ENCODE peak calls at places on chromosome 9, in eight cellular contexts. S is CD4-positive, alpha-beta T cell; W is HCT116; Q is stomach; X is heart left ventricle; F is fibroblast of lung; T is endodermal cell; Y is CD8-positive, alpha-beta memory T cell. O is an unnamed sample. For H3K27me3, the result is how much of the 10 kb centered on the place peaks cover.

GRCh38 chr9:128020692-128021091 is 39.9 kb upstream of the EEIG1 start:
- DNase-seq in T (peak), Y (no peak), F (no peak), S (no peak), Q (no peak), X (no peak), W (no peak), O (no peak)

GRCh38 chr9:68878450-68878849 is 135.5 kb downstream of the PRKACG start:
- DNase-seq in F (no peak), X (no peak), T (no peak), Y (no peak), S (no peak), Q (no peak), W (no peak), O (no peak)

GRCh38 chr9:107875571-107875980 is 386.0 kb upstream of the KLF4 start:
- DNase-seq in T (no peak), X (no peak), Y (no peak), Q (no peak), W (no peak), F (no peak), S (no peak), O (no peak)

GRCh38 chr9:131843989-131844744 is 104.3 kb upstream of the RAPGEF1 start:
- DNase-seq in S (no peak), W (no peak), Q (no peak), Y (no peak), X (no peak), T (no peak), F (no peak), O (no peak)

GRCh38 chr9:92971121-92971520 is 23.8 kb downstream of the FGD3 start:
- DNase-seq in Y (no peak), X (no peak), Q (no peak), T (no peak), W (no peak), F (no peak), S (peak), O (no peak)

GRCh38 chr9:126723807-126724172 is 81.0 kb upstream of the ZBTB43 start:
- DNase-seq in Q (no peak), F (no peak), X (no peak), T (peak), Y (no peak), W (no peak), S (no peak), O (peak)

GRCh38 chr9:130495067-130495466 is 50.3 kb downstream of the ASS1 start:
- DNase-seq in F (no peak), Y (no peak), X (no peak), S (no peak), W (no peak), Q (no peak), T (no peak), O (no peak)

GRCh38 chr9:126523621-126524111 is 90.1 kb upstream of the LMX1B start:
- DNase-seq in Y (no peak), S (no peak), Q (no peak), W (no peak), T (no peak), X (no peak), F (no peak), O (no peak)

GRCh38 chr9:104794070-104794469 is 30.1 kb downstream of the NIPSNAP3B start:
- DNase-seq in F (no peak), T (no peak), S (no peak), X (no peak), Y (no peak), W (no peak), Q (no peak), O (no peak)

GRCh38 chr9:38131729-38132128 is 62.7 kb upstream of the SHB start:
- DNase-seq in S (no peak), X (no peak), Q (no peak), F (no peak), Y (no peak), T (no peak), W (no peak), O (no peak)

GRCh38 chr9:104232781-104233341 is 138.8 kb downstream of the SMC2 start:
- DNase-seq in W (no peak), S (no peak), Y (no peak), Q (no peak), F (no peak), X (no peak), T (no peak), O (no peak)

GRCh38 chr9:110835404-110835803 is 166.8 kb downstream of the MUSK start:
- DNase-seq in F (peak), S (no peak), T (no peak), X (no peak), Y (no peak), Q (no peak), W (peak), O (peak)

GRCh38 chr9:70131296-70131695 is 87.6 kb downstream of the MAMDC2 start:
- DNase-seq in W (no peak), Q (no peak), T (no peak), F (no peak), S (no peak), Y (no peak), X (no peak), O (no peak)

GRCh38 chr9:14173730-14174129 is 140.2 kb downstream of the NFIB start:
- DNase-seq in Y (no peak), Q (peak), X (no peak), W (no peak), S (no peak), F (no peak), T (no peak), O (peak)

GRCh38 chr9:126528111-126528510 is 85.6 kb upstream of the LMX1B start:
- DNase-seq in X (no peak), S (no peak), F (no peak), Q (no peak), W (no peak), T (no peak), Y (no peak), O (no peak)

GRCh38 chr9:115006660-115007059 is 76.3 kb upstream of the TNFSF8 start:
- DNase-seq in X (no peak), F (peak), W (no peak), Q (no peak), T (no peak), S (no peak), Y (no peak), O (no peak)

GRCh38 chr9:78899006-78899405 is 602.1 kb downstream of the PSAT1 start:
- DNase-seq in W (no peak), F (no peak), T (no peak), S (no peak), Q (no peak), Y (no peak), X (no peak), O (no peak)

GRCh38 chr9:132983814-132984201 is 5.3 kb downstream of the GFI1B start:
- DNase-seq in F (no peak), Y (no peak), X (no peak), Q (no peak), S (no peak), W (no peak), T (no peak), O (no peak)
- H3K27me3 ChIP-seq in F (under half), Y (under half), X (half or more), Q (under half), S (half or more), W (under half), T (under half), O (half or more)

GRCh38 chr9:134066923-134067851 is 639 bp downstream of the BRD3 start:
- DNase-seq in Y (peak), F (peak), S (no peak), W (no peak), Q (peak), T (peak), X (no peak), O (peak)

GRCh38 chr9:134065720-134066419 is 2.0 kb downstream of the BRD3 start:
- DNase-seq in W (no peak), X (no peak), Q (peak), T (peak), Y (peak), S (peak), F (peak), O (peak)

GRCh38 chr9:134067904-134068741 is at the start of gene BRD3:
- DNase-seq in Y (peak), T (peak), X (peak), S (peak), F (peak), Q (peak), W (peak), O (peak)

GRCh38 chr9:134064711-134065110 is 3.1 kb downstream of the BRD3 start:
- DNase-seq in T (peak), F (no peak), Y (no peak), S (peak), X (no peak), W (no peak), Q (peak), O (no peak)

DNA sequence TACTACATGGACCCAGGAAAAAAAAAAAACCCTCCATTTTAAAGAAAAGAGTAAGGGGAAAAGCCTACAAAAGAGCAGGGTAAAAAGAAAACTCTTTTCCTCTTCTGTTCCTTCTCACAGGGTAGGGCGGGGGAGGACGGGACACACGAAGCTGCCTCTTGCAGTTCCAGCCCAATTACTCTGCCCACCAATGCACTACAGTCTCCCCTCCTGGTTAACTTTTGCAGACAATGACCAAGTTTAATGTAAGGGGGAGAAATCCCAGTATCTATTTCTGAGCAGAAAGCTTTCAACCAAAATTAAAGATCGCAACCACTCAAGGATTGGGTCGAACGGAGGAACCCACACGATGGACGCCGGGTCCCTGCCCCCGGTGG is 1.3 kb downstream of the BRD3 start:
- DNase-seq in F (peak), T (no peak), Q (peak), X (no peak), Y (no peak), W (no peak), S (no peak), O (peak)
- H3K27ac ChIP-seq in F (peak), T (no peak), Q (peak), X (no peak), Y (peak), W (peak), S (peak), O (peak)

GRCh38 chr9:76846307-76846706 is 59.6 kb downstream of the PRUNE2 start:
- DNase-seq in F (no peak), W (no peak), Y (no peak), X (no peak), Q (no peak), S (no peak), T (no peak), O (no peak)

GRCh38 chr9:76856016-76856415 is 49.9 kb downstream of the PRUNE2 start:
- DNase-seq in Y (no peak), F (no peak), T (no peak), Q (no peak), W (no peak), X (no peak), S (no peak), O (no peak)

DNA sequence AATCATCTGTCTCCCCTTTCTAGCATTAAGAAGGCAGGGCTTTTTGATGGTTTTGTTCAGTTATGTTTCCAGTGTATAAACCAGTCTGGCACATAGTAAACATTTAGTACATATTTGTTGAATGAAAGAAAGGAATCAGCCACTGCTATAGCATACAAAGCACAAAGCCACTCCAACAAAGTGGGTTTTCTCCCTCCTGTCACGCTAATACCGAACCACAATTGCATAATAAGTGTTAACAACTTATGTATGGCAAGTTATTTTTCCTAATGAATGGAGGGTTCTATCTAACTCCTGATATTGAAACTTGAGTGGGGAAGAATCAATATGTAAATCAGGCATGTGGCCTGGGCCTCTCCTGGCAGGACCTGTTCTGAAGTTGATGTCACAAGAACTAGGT is 53.9 kb downstream of the PRUNE2 start:
- DNase-seq in T (no peak), F (no peak), Q (no peak), Y (no peak), S (no peak), W (no peak), X (no peak), O (no peak)
- H3K27me3 ChIP-seq in T (under half), F (under half), Q (under half), Y (under half), S (under half), W (under half), X (under half), O (under half)

GRCh38 chr9:109109962-109110325 is 9.8 kb downstream of the TMEM245 start:
- DNase-seq in Q (no peak), Y (no peak), S (no peak), F (no peak), W (no peak), X (no peak), T (no peak), O (no peak)

GRCh38 chr9:109108318-109108717 is 11.4 kb downstream of the TMEM245 start:
- DNase-seq in Q (no peak), F (peak), X (no peak), T (no peak), S (no peak), Y (no peak), W (no peak), O (no peak)

GRCh38 chr9:109107402-109108240 is 12.1 kb downstream of the TMEM245 start:
- DNase-seq in T (no peak), Y (no peak), F (peak), X (no peak), Q (no peak), W (peak), S (no peak), O (no peak)

GRCh38 chr9:109113239-109113638 is 6.5 kb downstream of the TMEM245 start:
- DNase-seq in X (no peak), Q (no peak), Y (no peak), S (no peak), T (no peak), F (no peak), W (no peak), O (no peak)

GRCh38 chr9:109110326-109111014 is 9.3 kb downstream of the TMEM245 start:
- DNase-seq in F (peak), Y (no peak), Q (no peak), W (peak), T (no peak), S (no peak), X (no peak), O (no peak)
- H3K27ac ChIP-seq in F (peak), Y (peak), Q (no peak), W (peak), T (no peak), S (peak), X (peak), O (peak)

GRCh38 chr9:89715318-89715858 is 110.6 kb downstream of the GADD45G start:
- DNase-seq in Q (no peak), X (no peak), S (no peak), Y (no peak), F (no peak), W (no peak), T (no peak), O (no peak)

GRCh38 chr9:89714316-89714715 is 109.5 kb downstream of the GADD45G start:
- DNase-seq in S (no peak), Y (no peak), Q (no peak), X (no peak), T (no peak), F (peak), W (no peak), O (no peak)

GRCh38 chr9:89718176-89718575 is 113.4 kb downstream of the GADD45G start:
- DNase-seq in Q (no peak), F (no peak), X (no peak), T (no peak), Y (no peak), S (no peak), W (no peak), O (no peak)

GRCh38 chr9:89718635-89719034 is 113.8 kb downstream of the GADD45G start:
- DNase-seq in X (no peak), Y (no peak), S (no peak), Q (no peak), W (no peak), T (no peak), F (no peak), O (no peak)

DNA sequence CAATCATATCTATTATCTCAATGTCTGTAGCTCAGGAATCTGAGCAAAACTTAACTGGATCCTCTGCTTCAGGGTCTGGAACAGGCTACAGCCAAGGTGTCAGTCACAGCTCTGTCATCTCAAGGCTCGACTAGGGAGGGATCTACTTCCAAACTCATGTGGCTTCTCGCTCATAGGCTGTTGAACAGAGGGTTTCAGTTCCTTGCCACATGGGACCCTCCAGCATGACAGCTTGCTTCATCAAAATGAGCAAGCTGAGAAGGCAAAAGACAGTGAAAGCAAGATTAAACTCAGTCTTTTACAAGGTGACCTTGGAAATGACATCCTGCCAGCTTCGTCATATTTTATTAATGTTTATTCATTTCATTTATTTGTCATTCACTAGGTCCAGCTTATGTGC is 111.7 kb downstream of the GADD45G start:
- DNase-seq in F (no peak), Y (no peak), X (no peak), T (no peak), W (no peak), S (no peak), Q (no peak), O (no peak)
- H3K27me3 ChIP-seq in F (under half), Y (under half), X (under half), T (under half), W (under half), S (under half), Q (under half), O (under half)

GRCh38 chr9:90925581-90926257 is 124.1 kb downstream of the SYK start:
- DNase-seq in W (no peak), S (no peak), X (no peak), Y (no peak), T (no peak), Q (no peak), F (peak), O (peak)

GRCh38 chr9:90926920-90927319 is 125.3 kb downstream of the SYK start:
- DNase-seq in F (no peak), W (no peak), Q (no peak), T (no peak), X (no peak), S (no peak), Y (no peak), O (peak)

GRCh38 chr9:90919883-90920282 is 118.3 kb downstream of the SYK start:
- DNase-seq in W (no peak), S (no peak), F (no peak), Q (no peak), Y (no peak), X (peak), T (no peak), O (no peak)

GRCh38 chr9:90921104-90921503 is 119.5 kb downstream of the SYK start:
- DNase-seq in S (no peak), W (no peak), Q (peak), F (no peak), X (peak), T (no peak), Y (no peak), O (no peak)

DNA sequence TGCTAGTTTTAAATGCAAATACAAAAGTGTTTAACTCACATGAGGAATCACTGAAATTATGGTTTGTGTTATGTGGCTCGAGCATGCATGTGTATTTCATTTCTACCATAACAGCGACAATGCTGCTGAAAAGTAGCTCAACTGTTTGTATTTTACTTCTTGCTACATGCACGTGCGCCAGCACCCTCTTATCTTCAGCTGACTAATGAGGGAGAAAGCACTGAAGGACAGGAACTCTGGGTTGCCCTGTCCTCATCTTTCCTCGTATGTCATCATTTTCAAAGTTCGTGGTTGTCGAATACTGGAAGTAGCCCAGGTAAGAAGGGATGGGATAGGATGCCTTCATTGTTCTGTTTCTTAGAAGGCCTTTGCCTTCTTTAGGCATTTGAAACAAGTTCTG is 120.3 kb downstream of the SYK start:
- DNase-seq in Q (no peak), Y (no peak), W (no peak), T (no peak), F (no peak), S (no peak), X (no peak), O (no peak)
- H3K27ac ChIP-seq in Q (no peak), Y (no peak), W (no peak), T (no peak), F (no peak), S (no peak), X (no peak), O (no peak)

O was measured in A673.